ENCODE peak calls at places on chromosome 14, in eight cellular contexts. One of them, this sample, is unnamed.

GRCh38 chr14:53355581-53356112 is 202.5 kb upstream of the DDHD1 start:
- DNase-seq in adrenal gland: no peak
- DNase-seq in Peyer's patch: no peak
- DNase-seq in gastrocnemius medialis: no peak
- DNase-seq in lower leg skin: no peak
- DNase-seq in A549: peak; percentile 6
- DNase-seq in uterus: no peak
- DNase-seq in heart left ventricle: no peak
- DNase-seq in this sample: no peak

GRCh38 chr14:37992489-37992888 is 215.2 kb upstream of the SSTR1 start:
- DNase-seq in A549: no peak
- DNase-seq in uterus: no peak
- DNase-seq in Peyer's patch: no peak
- DNase-seq in adrenal gland: no peak
- DNase-seq in heart left ventricle: no peak
- DNase-seq in lower leg skin: no peak
- DNase-seq in gastrocnemius medialis: no peak
- DNase-seq in this sample: no peak

GRCh38 chr14:79356040-79356439 is 855.3 kb downstream of the DIO2 start:
- DNase-seq in lower leg skin: no peak
- DNase-seq in heart left ventricle: no peak
- DNase-seq in gastrocnemius medialis: no peak
- DNase-seq in uterus: no peak
- DNase-seq in adrenal gland: no peak
- DNase-seq in A549: no peak
- DNase-seq in Peyer's patch: no peak
- DNase-seq in this sample: no peak

GRCh38 chr14:52551696-52552062 is 626 bp downstream of the TXNDC16 start:
- DNase-seq in gastrocnemius medialis: no peak
- DNase-seq in lower leg skin: no peak
- DNase-seq in A549: no peak
- DNase-seq in uterus: no peak
- DNase-seq in heart left ventricle: no peak
- DNase-seq in adrenal gland: no peak
- DNase-seq in Peyer's patch: no peak
- DNase-seq in this sample: peak; percentile 6

GRCh38 chr14:24866067-24866466 is 183.9 kb downstream of the STXBP6 start:
- DNase-seq in heart left ventricle: no peak
- DNase-seq in lower leg skin: no peak
- DNase-seq in A549: no peak
- DNase-seq in Peyer's patch: no peak
- DNase-seq in uterus: no peak
- DNase-seq in adrenal gland: no peak
- DNase-seq in gastrocnemius medialis: no peak
- DNase-seq in this sample: no peak

GRCh38 chr14:83988274-83988673 is 1541.7 kb upstream of the FLRT2 start:
- DNase-seq in A549: no peak
- DNase-seq in heart left ventricle: no peak
- DNase-seq in gastrocnemius medialis: no peak
- DNase-seq in lower leg skin: no peak
- DNase-seq in Peyer's patch: no peak
- DNase-seq in adrenal gland: no peak
- DNase-seq in uterus: no peak
- DNase-seq in this sample: no peak

GRCh38 chr14:104499784-104500496 is 79.6 kb upstream of the C14orf180 start:
- DNase-seq in uterus: no peak
- DNase-seq in gastrocnemius medialis: no peak
- DNase-seq in Peyer's patch: peak; percentile 26
- DNase-seq in adrenal gland: no peak
- DNase-seq in lower leg skin: no peak
- DNase-seq in A549: no peak
- DNase-seq in heart left ventricle: no peak
- DNase-seq in this sample: no peak

GRCh38 chr14:101767618-101768362 is 6.3 kb downstream of the PPP2R5C start:
- DNase-seq in heart left ventricle: no peak
- DNase-seq in A549: no peak
- DNase-seq in gastrocnemius medialis: no peak
- DNase-seq in uterus: no peak
- DNase-seq in adrenal gland: no peak
- DNase-seq in Peyer's patch: no peak
- DNase-seq in lower leg skin: no peak
- DNase-seq in this sample: no peak

GRCh38 chr14:100617715-100618693 is 30.8 kb upstream of the BEGAIN start:
- DNase-seq in Peyer's patch: peak; percentile 41
- DNase-seq in gastrocnemius medialis: no peak
- DNase-seq in adrenal gland: no peak
- DNase-seq in uterus: no peak
- DNase-seq in lower leg skin: no peak
- DNase-seq in A549: no peak
- DNase-seq in heart left ventricle: peak; percentile 38
- DNase-seq in this sample: peak; percentile 42

GRCh38 chr14:66405158-66405557 is 81.0 kb upstream of the CCDC196 start:
- DNase-seq in gastrocnemius medialis: no peak
- DNase-seq in lower leg skin: no peak
- DNase-seq in Peyer's patch: no peak
- DNase-seq in heart left ventricle: no peak
- DNase-seq in uterus: no peak
- DNase-seq in adrenal gland: no peak
- DNase-seq in A549: no peak
- DNase-seq in this sample: no peak

GRCh38 chr14:68584786-68585185 is 208.1 kb downstream of the ZFP36L1 start:
- DNase-seq in Peyer's patch: no peak
- DNase-seq in lower leg skin: peak; percentile 62
- DNase-seq in uterus: no peak
- DNase-seq in A549: no peak
- DNase-seq in heart left ventricle: no peak
- DNase-seq in adrenal gland: no peak
- DNase-seq in gastrocnemius medialis: peak; percentile 61
- DNase-seq in this sample: peak; percentile 62

GRCh38 chr14:93832665-93833064 is 44.4 kb upstream of the PRIMA1 start:
- DNase-seq in A549: no peak
- DNase-seq in gastrocnemius medialis: no peak
- DNase-seq in lower leg skin: no peak
- DNase-seq in heart left ventricle: peak; percentile 52
- DNase-seq in adrenal gland: peak; percentile 51
- DNase-seq in Peyer's patch: no peak
- DNase-seq in uterus: peak; percentile 23
- DNase-seq in this sample: peak; percentile 82

GRCh38 chr14:31487891-31488290 is at the start of gene GPR33:
- DNase-seq in A549: no peak
- DNase-seq in lower leg skin: no peak
- DNase-seq in Peyer's patch: no peak
- DNase-seq in uterus: no peak
- DNase-seq in gastrocnemius medialis: no peak
- DNase-seq in heart left ventricle: no peak
- DNase-seq in adrenal gland: no peak
- DNase-seq in this sample: no peak

GRCh38 chr14:60221441-60221840 is 27.6 kb upstream of the PPM1A start:
- DNase-seq in adrenal gland: no peak
- DNase-seq in uterus: no peak
- DNase-seq in A549: no peak
- DNase-seq in gastrocnemius medialis: no peak
- DNase-seq in lower leg skin: no peak
- DNase-seq in heart left ventricle: no peak
- DNase-seq in Peyer's patch: no peak
- DNase-seq in this sample: no peak

GRCh38 chr14:21248739-21249411 is 20.4 kb downstream of the HNRNPC start:
- DNase-seq in lower leg skin: no peak
- DNase-seq in Peyer's patch: no peak
- DNase-seq in adrenal gland: no peak
- DNase-seq in A549: no peak
- DNase-seq in uterus: no peak
- DNase-seq in gastrocnemius medialis: no peak
- DNase-seq in heart left ventricle: no peak
- DNase-seq in this sample: no peak

GRCh38 chr14:102731101-102731870 is 46.0 kb upstream of the TRAF3 start:
- DNase-seq in Peyer's patch: no peak
- DNase-seq in A549: no peak
- DNase-seq in adrenal gland: no peak
- DNase-seq in uterus: no peak
- DNase-seq in lower leg skin: no peak
- DNase-seq in heart left ventricle: peak; percentile 15
- DNase-seq in gastrocnemius medialis: no peak
- DNase-seq in this sample: no peak

GRCh38 chr14:89903340-89903965 is 51.1 kb downstream of the EFCAB11 start:
- DNase-seq in lower leg skin: no peak
- DNase-seq in gastrocnemius medialis: no peak
- DNase-seq in A549: no peak
- DNase-seq in uterus: no peak
- DNase-seq in adrenal gland: no peak
- DNase-seq in heart left ventricle: no peak
- DNase-seq in Peyer's patch: no peak
- DNase-seq in this sample: no peak

GRCh38 chr14:58637391-58638230 is at the start of gene DACT1:
- DNase-seq in heart left ventricle: peak; percentile 80
- DNase-seq in gastrocnemius medialis: no peak
- DNase-seq in Peyer's patch: peak; percentile 65
- DNase-seq in A549: peak; percentile 16
- DNase-seq in lower leg skin: peak; percentile 30
- DNase-seq in adrenal gland: peak; percentile 43
- DNase-seq in uterus: peak; percentile 79
- DNase-seq in this sample: peak; percentile 80

GRCh38 chr14:100025111-100025510 is 40.1 kb upstream of the EVL start:
- DNase-seq in heart left ventricle: no peak
- DNase-seq in A549: peak; percentile 49
- DNase-seq in gastrocnemius medialis: peak; percentile 10
- DNase-seq in lower leg skin: no peak
- DNase-seq in adrenal gland: no peak
- DNase-seq in Peyer's patch: peak; percentile 75
- DNase-seq in uterus: no peak
- DNase-seq in this sample: no peak

GRCh38 chr14:62921466-62921865 is 123.8 kb downstream of the KCNH5 start:
- DNase-seq in lower leg skin: no peak
- DNase-seq in gastrocnemius medialis: no peak
- DNase-seq in A549: no peak
- DNase-seq in uterus: no peak
- DNase-seq in adrenal gland: no peak
- DNase-seq in Peyer's patch: no peak
- DNase-seq in heart left ventricle: no peak
- DNase-seq in this sample: no peak

GRCh38 chr14:103516426-103517171 is 6.0 kb downstream of the CKB start:
- DNase-seq in A549: no peak
- DNase-seq in gastrocnemius medialis: no peak
- DNase-seq in Peyer's patch: peak; percentile 37
- DNase-seq in uterus: no peak
- DNase-seq in heart left ventricle: no peak
- DNase-seq in lower leg skin: no peak
- DNase-seq in adrenal gland: no peak
- DNase-seq in this sample: peak; percentile 50

GRCh38 chr14:78933948-78934524 is 763.9 kb downstream of the NRXN3 start:
- DNase-seq in gastrocnemius medialis: no peak
- DNase-seq in uterus: no peak
- DNase-seq in lower leg skin: no peak
- DNase-seq in adrenal gland: no peak
- DNase-seq in Peyer's patch: no peak
- DNase-seq in A549: peak; percentile 31
- DNase-seq in heart left ventricle: no peak
- DNase-seq in this sample: no peak

GRCh38 chr14:74491952-74492351 is 1.2 kb downstream of the NPC2 start:
- DNase-seq in lower leg skin: no peak
- DNase-seq in uterus: no peak
- DNase-seq in A549: peak; percentile 50
- DNase-seq in adrenal gland: peak; percentile 33
- DNase-seq in heart left ventricle: no peak
- DNase-seq in gastrocnemius medialis: no peak
- DNase-seq in Peyer's patch: no peak
- DNase-seq in this sample: peak; percentile 41
- TF ChIP-seq CTCF in lower leg skin: no peak
- TF ChIP-seq CTCF in uterus: no peak
- TF ChIP-seq CTCF in A549: peak; percentile 46
- TF ChIP-seq CTCF in adrenal gland: peak; percentile 49
- TF ChIP-seq CTCF in heart left ventricle: peak; percentile 36
- TF ChIP-seq CTCF in gastrocnemius medialis: no peak
- TF ChIP-seq CTCF in Peyer's patch: no peak
- TF ChIP-seq CTCF in this sample: no peak

GRCh38 chr14:96249016-96249415 is 7.0 kb upstream of the BDKRB1 start:
- DNase-seq in gastrocnemius medialis: no peak
- DNase-seq in lower leg skin: peak; percentile 38
- DNase-seq in uterus: peak; percentile 46
- DNase-seq in heart left ventricle: no peak
- DNase-seq in Peyer's patch: no peak
- DNase-seq in adrenal gland: no peak
- DNase-seq in A549: no peak
- DNase-seq in this sample: no peak
- TF ChIP-seq POLR2A in gastrocnemius medialis: no peak
- TF ChIP-seq POLR2A in lower leg skin: no peak
- TF ChIP-seq POLR2A in uterus: no peak
- TF ChIP-seq POLR2A in heart left ventricle: no peak
- TF ChIP-seq POLR2A in Peyer's patch: no peak
- TF ChIP-seq POLR2A in adrenal gland: no peak
- TF ChIP-seq POLR2A in A549: no peak
- TF ChIP-seq POLR2A in this sample: no peak

GRCh38 chr14:77068515-77069200 is 29.4 kb upstream of the CIPC start:
- DNase-seq in heart left ventricle: no peak
- DNase-seq in gastrocnemius medialis: no peak
- DNase-seq in lower leg skin: no peak
- DNase-seq in adrenal gland: no peak
- DNase-seq in Peyer's patch: no peak
- DNase-seq in A549: no peak
- DNase-seq in uterus: no peak
- DNase-seq in this sample: no peak
- TF ChIP-seq CTCF in heart left ventricle: no peak
- TF ChIP-seq CTCF in gastrocnemius medialis: no peak
- TF ChIP-seq CTCF in lower leg skin: no peak
- TF ChIP-seq CTCF in adrenal gland: peak; percentile 1
- TF ChIP-seq CTCF in Peyer's patch: no peak
- TF ChIP-seq CTCF in A549: no peak
- TF ChIP-seq CTCF in uterus: no peak
- TF ChIP-seq CTCF in this sample: no peak

GRCh38 chr14:105700622-105701288 is 174.4 kb downstream of the TMEM121 start:
- DNase-seq in uterus: no peak
- DNase-seq in heart left ventricle: no peak
- DNase-seq in lower leg skin: no peak
- DNase-seq in Peyer's patch: no peak
- DNase-seq in A549: no peak
- DNase-seq in adrenal gland: no peak
- DNase-seq in gastrocnemius medialis: no peak
- DNase-seq in this sample: no peak
- TF ChIP-seq POLR2A in uterus: no peak
- TF ChIP-seq POLR2A in heart left ventricle: no peak
- TF ChIP-seq POLR2A in lower leg skin: no peak
- TF ChIP-seq POLR2A in Peyer's patch: no peak
- TF ChIP-seq POLR2A in A549: no peak
- TF ChIP-seq POLR2A in adrenal gland: no peak
- TF ChIP-seq POLR2A in gastrocnemius medialis: no peak
- TF ChIP-seq POLR2A in this sample: no peak